ENCODE peak calls at places on chromosomes 7 and 10, in seven cellular contexts. C, Y, T, Z, F, J and H are unnamed samples. For H3K4me1 and H3K36me3, the result is how much of the 10 kb centered on the place peaks cover.

GRCh38 chr7:76191783-76192240 is 9.9 kb upstream of the SRRM3 start:
- DNase-seq in C (no peak), Y (peak), T (no peak), Z (no peak), F (peak), J (peak), H (no peak)

GRCh38 chr10:75611972-75612331 is 180.5 kb downstream of the LRMDA start:
- DNase-seq in C (no peak), Y (no peak), T (no peak), Z (no peak), F (no peak), J (no peak), H (no peak)

GRCh38 chr10:20363666-20364065 is 533.4 kb downstream of the NEBL start:
- DNase-seq in C (no peak), Y (no peak), T (no peak), Z (no peak), F (no peak), J (no peak), H (no peak)

GRCh38 chr7:35613150-35613549 is 81.8 kb downstream of the HERPUD2 start:
- DNase-seq in C (no peak), Y (no peak), T (no peak), Z (no peak), F (no peak), J (no peak), H (no peak)

GRCh38 chr10:62083868-62084267 is 182.4 kb downstream of the ARID5B start:
- DNase-seq in C (peak), Y (peak), T (no peak), Z (peak), F (no peak), J (peak), H (no peak)

GRCh38 chr10:34280599-34281374 is 534.3 kb downstream of the PARD3 start:
- DNase-seq in C (no peak), Y (no peak), T (no peak), Z (peak), F (no peak), J (no peak), H (no peak)

GRCh38 chr10:84427903-84428650 is 99.7 kb downstream of the CCSER2 start:
- DNase-seq in C (no peak), Y (no peak), T (no peak), Z (no peak), F (no peak), J (no peak), H (no peak)

GRCh38 chr10:76350583-76350982 is 919.2 kb downstream of the LRMDA start:
- DNase-seq in C (no peak), Y (no peak), T (no peak), Z (no peak), F (no peak), J (no peak), H (no peak)

GRCh38 chr10:29689001-29689400 is 54.2 kb upstream of the SVIL start:
- DNase-seq in C (no peak), Y (no peak), T (no peak), Z (no peak), F (no peak), J (no peak), H (no peak)

GRCh38 chr10:126670886-126671285 is 393 bp upstream of the C10orf90 start:
- DNase-seq in C (no peak), Y (no peak), T (no peak), Z (no peak), F (no peak), J (no peak), H (no peak)

GRCh38 chr7:101126651-101127459 is at the start of gene SERPINE1:
- DNase-seq in C (peak), Y (peak), T (peak), Z (peak), F (peak), J (peak), H (peak)

GRCh38 chr10:31620236-31621151 is 301.5 kb downstream of the ZEB1 start:
- DNase-seq in C (peak), Y (peak), T (peak), Z (peak), F (no peak), J (peak), H (no peak)

GRCh38 chr7:26533163-26533562 is 241.5 kb downstream of the SNX10 start:
- DNase-seq in C (no peak), Y (no peak), T (no peak), Z (no peak), F (no peak), J (no peak), H (no peak)

DNA sequence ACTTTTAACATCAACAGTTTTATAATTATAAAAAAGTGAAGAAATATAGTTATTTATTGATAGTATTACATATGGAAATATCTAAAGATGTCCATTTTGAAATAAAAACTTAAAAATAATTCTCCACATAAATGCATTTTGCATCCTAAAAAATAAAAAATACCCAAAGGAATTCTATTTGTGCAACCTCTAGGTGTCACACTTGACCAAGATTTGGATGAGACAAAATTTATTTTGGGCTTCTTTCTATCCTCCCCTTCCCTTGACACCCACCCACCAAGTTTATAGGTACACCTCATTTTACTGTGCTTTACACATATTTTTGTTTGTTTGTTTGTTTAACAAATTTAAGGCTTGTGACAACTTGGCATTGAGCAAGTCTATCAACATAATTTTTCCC is 3.3 kb upstream of the THSD7A start:
- DNase-seq in C (no peak), Y (no peak), T (no peak), Z (no peak), F (no peak), J (no peak), H (no peak)
- H3K4me1 ChIP-seq in C (under half), Y (under half), T (under half), Z (under half), F (under half), J (under half), H (under half)

GRCh38 chr7:141742229-141742628 is 4.1 kb downstream of the SSBP1 start:
- DNase-seq in C (no peak), Y (no peak), T (no peak), Z (no peak), F (no peak), J (no peak), H (no peak)
- H3K36me3 ChIP-seq in C (under half), Y (half or more), T (half or more), Z (under half), F (half or more), J (under half), H (half or more)

GRCh38 chr10:74047871-74048270 is 50.0 kb downstream of the VCL start:
- DNase-seq in C (no peak), Y (no peak), T (no peak), Z (no peak), F (no peak), J (no peak), H (no peak)
- H3K4me3 ChIP-seq in C (no peak), Y (no peak), T (no peak), Z (no peak), F (no peak), J (no peak), H (no peak)

DNA sequence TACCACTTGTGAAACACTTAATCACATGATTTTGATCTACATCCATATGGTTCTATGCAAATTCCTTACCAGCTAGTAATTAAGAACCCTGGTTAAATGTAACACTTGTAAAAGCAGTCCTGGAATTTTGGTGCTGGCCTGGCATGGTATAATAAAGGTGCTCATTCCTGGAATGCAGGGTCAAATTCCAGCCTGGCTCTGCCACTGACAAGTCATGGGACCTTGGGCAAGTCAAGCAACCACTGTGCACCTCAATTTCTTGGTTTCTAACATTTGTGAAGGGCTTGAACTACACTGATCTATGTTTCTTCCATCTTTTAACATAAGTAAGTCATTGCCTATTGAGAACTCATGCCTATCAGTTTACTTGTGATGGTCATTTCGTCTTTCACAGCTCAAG is 91.9 kb upstream of the PIK3CG start:
- DNase-seq in C (no peak), Y (no peak), T (no peak), Z (no peak), F (no peak), J (no peak), H (no peak)
- H3K4me1 ChIP-seq in C (under half), Y (under half), T (under half), Z (under half), F (under half), J (under half), H (under half)

GRCh38 chr7:247166-247565 is 42.8 kb upstream of the FOXL3 start:
- DNase-seq in C (no peak), Y (no peak), T (no peak), Z (no peak), F (no peak), J (no peak), H (no peak)
- H3K36me3 ChIP-seq in C (under half), Y (under half), T (under half), Z (under half), F (under half), J (under half), H (under half)

DNA sequence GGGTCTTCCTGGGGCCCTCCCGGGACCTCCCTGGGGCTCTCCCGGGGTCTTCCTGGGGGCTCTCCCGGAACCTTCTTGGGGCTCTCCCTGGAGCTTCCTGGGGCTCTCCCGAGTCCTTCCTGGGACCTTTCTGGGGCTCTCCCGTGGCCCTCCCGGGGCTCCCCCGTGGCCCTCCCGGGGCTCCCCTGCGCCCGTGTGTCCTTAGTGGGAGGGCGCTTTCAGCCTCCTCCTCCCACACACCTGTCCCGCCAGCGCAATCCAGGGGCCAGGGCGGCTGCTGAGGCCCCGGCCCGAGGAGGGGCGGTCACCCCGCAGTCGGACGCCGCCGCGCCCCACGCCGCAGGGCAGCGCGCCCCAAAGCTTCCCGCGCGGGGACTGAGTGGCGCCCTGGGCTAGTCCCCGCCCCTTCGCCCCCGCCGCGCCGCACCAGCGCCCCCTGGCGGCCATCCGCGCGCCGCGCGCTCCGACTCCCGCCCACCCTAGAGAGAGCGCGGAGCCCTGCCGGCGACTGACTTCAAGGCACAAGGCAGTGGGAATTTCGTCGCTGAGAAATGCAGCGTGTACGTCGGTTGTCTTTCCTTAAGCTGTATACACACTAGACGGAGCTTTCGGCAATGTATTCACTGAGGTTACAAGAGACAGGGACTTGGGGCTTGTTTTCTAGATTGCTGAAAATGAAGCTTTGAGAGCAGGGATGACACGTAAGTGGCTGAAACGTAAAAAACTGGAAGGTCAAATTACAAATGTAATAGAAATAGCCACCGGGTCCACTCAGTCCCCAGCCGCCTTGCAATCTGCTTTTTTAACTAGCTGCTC is 47.1 kb downstream of the INSIG1 start:
- DNase-seq in C (peak), Y (peak), T (peak), Z (peak), F (peak), J (peak), H (peak)
- H3K4me3 ChIP-seq in C (no peak), Y (peak), T (peak), Z (peak), F (peak), J (peak), H (peak)

DNA sequence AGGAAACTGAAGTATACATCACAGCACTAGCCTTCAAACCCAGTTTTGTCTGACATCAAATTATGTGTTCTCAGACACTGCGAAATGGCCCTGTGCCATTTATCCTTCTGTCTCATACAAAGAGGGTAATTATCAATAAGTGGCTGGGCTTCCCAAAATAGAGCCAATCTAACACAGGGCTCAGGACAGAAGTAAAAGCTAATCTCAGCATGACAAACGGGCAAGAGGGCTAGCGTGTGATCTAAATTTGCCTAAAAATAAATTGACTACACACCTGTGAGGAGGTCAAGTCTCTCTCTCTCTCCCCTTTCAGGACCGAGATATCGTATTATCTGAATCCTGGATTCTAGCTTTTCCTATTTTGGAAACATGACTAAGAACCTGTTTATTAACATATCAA is 67.2 kb downstream of the DGKB start:
- DNase-seq in C (no peak), Y (no peak), T (no peak), Z (peak), F (no peak), J (no peak), H (no peak)
- H3K4me1 ChIP-seq in C (under half), Y (under half), T (under half), Z (under half), F (under half), J (under half), H (under half)

GRCh38 chr7:149207324-149208035 is 12.1 kb downstream of the ZNF282 start:
- DNase-seq in C (no peak), Y (no peak), T (peak), Z (no peak), F (no peak), J (no peak), H (no peak)

GRCh38 chr7:149202831-149203231 is 7.5 kb downstream of the ZNF282 start:
- DNase-seq in C (peak), Y (no peak), T (peak), Z (peak), F (no peak), J (no peak), H (peak)

GRCh38 chr7:149209518-149210269 is 14.3 kb downstream of the ZNF282 start:
- DNase-seq in C (no peak), Y (peak), T (no peak), Z (no peak), F (peak), J (peak), H (peak)

GRCh38 chr7:149210551-149210950 is 15.2 kb downstream of the ZNF282 start:
- DNase-seq in C (no peak), Y (no peak), T (no peak), Z (no peak), F (no peak), J (no peak), H (no peak)

DNA sequence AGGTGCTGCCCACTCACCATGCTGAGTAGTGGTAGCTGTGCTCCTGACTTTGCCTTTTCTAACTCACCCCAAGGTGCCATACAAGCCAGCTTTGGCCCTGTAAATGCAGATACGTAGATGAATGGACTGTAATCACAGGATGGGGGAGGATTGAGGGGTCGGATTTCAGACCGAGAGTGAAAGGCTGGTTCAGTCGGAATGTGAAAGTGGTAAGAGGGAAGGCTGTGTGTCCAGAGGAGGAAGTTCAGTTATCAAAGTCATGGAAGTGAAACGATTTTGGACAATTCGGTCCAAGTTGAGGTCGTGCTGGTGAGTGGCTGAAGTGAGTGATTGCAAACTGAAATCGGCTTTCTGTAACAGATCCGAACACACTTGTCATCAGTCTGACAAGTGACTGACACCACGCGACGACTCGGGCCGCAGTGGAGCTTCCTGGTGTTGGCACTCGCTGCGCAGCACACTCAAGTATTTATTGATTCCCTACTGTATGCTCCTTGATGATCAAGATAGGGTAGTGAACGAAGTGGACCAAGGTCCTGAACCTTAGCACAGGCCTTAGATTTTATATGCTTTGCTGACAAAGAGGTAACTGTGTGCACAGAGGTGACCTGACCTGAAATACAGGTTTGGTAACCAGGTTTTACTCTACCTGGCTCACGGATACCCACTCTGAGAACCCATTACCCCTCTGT is 10.5 kb downstream of the ZNF282 start:
- DNase-seq in C (no peak), Y (no peak), T (peak), Z (no peak), F (no peak), J (no peak), H (no peak)
- H3K36me3 ChIP-seq in C (under half), Y (half or more), T (half or more), Z (under half), F (half or more), J (under half), H (half or more)

GRCh38 chr7:148664319-148664718 is 34.4 kb upstream of the CUL1 start:
- DNase-seq in C (no peak), Y (no peak), T (no peak), Z (peak), F (no peak), J (no peak), H (no peak)
- H3K4me3 ChIP-seq in C (no peak), Y (no peak), T (no peak), Z (no peak), F (no peak), J (no peak), H (no peak)

GRCh38 chr10:121525276-121526039 is 72.8 kb downstream of the FGFR2 start:
- DNase-seq in C (peak), Y (no peak), T (no peak), Z (no peak), F (no peak), J (peak), H (no peak)

GRCh38 chr10:121519901-121520500 is 78.2 kb downstream of the FGFR2 start:
- DNase-seq in C (no peak), Y (no peak), T (no peak), Z (no peak), F (no peak), J (no peak), H (no peak)

GRCh38 chr10:121524138-121524817 is 74.0 kb downstream of the FGFR2 start:
- DNase-seq in C (no peak), Y (no peak), T (no peak), Z (no peak), F (no peak), J (no peak), H (no peak)

GRCh38 chr10:121521794-121522556 is 76.3 kb downstream of the FGFR2 start:
- DNase-seq in C (no peak), Y (no peak), T (no peak), Z (no peak), F (no peak), J (no peak), H (no peak)

GRCh38 chr10:121522841-121523240 is 75.4 kb downstream of the FGFR2 start:
- DNase-seq in C (no peak), Y (no peak), T (no peak), Z (no peak), F (no peak), J (no peak), H (no peak)
- H3K4me1 ChIP-seq in C (under half), Y (under half), T (under half), Z (under half), F (under half), J (under half), H (under half)